ENCODE peak calls at places on chromosomes 1 and 21, in six cellular contexts. Z is choroid plexus epithelial cell; G is activated T-cell treated with anti-CD3 and anti-CD28 coated beads, Interleukin-2, amount 50 U/mL, for 72 hours; F is EL; M is stomach; V is GM20000. X is an unnamed sample.

GRCh38 chr1:94299627-94300552 is 62.5 kb upstream of the ARHGAP29 start:
- DNase-seq in Z (peak; percentile 88), V (no peak), F (peak; percentile 85), G (no peak), M (no peak), X (no peak)

GRCh38 chr1:156124557-156125483 is 10.3 kb downstream of the LMNA start:
- DNase-seq in F (no peak), G (peak; percentile 43), V (no peak), M (no peak), Z (no peak), X (peak; percentile 44)

GRCh38 chr1:227951624-227952373 is 4.1 kb upstream of the WNT9A start:
- DNase-seq in Z (no peak), V (no peak), F (no peak), G (no peak), M (peak; percentile 15), X (no peak)

GRCh38 chr1:172698224-172698623 is 39.3 kb downstream of the FASLG start:
- DNase-seq in G (no peak), Z (no peak), V (no peak), F (no peak), M (no peak), X (no peak)

GRCh38 chr1:231337043-231337471 is 595 bp downstream of the EXOC8 start:
- DNase-seq in V (no peak), F (peak; percentile 23), Z (peak; percentile 36), G (no peak), M (no peak), X (no peak)

GRCh38 chr1:38273405-38273804 is 226.8 kb upstream of the POU3F1 start:
- DNase-seq in G (no peak), Z (peak; percentile 23), M (no peak), V (no peak), F (no peak), X (no peak)

GRCh38 chr21:36419996-36420395 is 34.8 kb downstream of the CHAF1B start:
- DNase-seq in G (peak; percentile 51), M (peak; percentile 85), V (peak; percentile 80), Z (peak; percentile 96), F (peak; percentile 86), X (peak; percentile 26)

GRCh38 chr1:110600716-110601115 is 5.4 kb downstream of the KCNA2 start:
- DNase-seq in M (no peak), F (no peak), G (no peak), Z (no peak), V (no peak), X (no peak)

GRCh38 chr1:154607084-154607747 is 770 bp downstream of the ADAR start:
- DNase-seq in G (no peak), F (peak; percentile 60), M (no peak), Z (peak; percentile 59), V (no peak), X (peak; percentile 12)

GRCh38 chr1:231986631-231987291 is 360.2 kb downstream of the DISC1 start:
- DNase-seq in Z (peak; percentile 76), G (no peak), M (no peak), F (no peak), V (no peak), X (no peak)

GRCh38 chr1:234507089-234507488 is 28.1 kb upstream of the TARBP1 start:
- DNase-seq in Z (no peak), F (no peak), G (no peak), M (no peak), V (no peak), X (no peak)

GRCh38 chr21:36926989-36927695 is 39.3 kb downstream of the HLCS start:
- DNase-seq in Z (no peak), G (no peak), V (no peak), M (no peak), F (no peak), X (no peak)

GRCh38 chr1:205658943-205659581 is 21.2 kb downstream of the SLC45A3 start:
- DNase-seq in M (peak; percentile 87), V (peak; percentile 90), Z (peak; percentile 79), F (peak; percentile 64), G (peak; percentile 82), X (peak; percentile 80)

GRCh38 chr1:6688001-6688400 is 13.6 kb downstream of the DNAJC11 start:
- DNase-seq in F (peak; percentile 38), Z (peak; percentile 45), M (no peak), G (no peak), V (no peak), X (no peak)

GRCh38 chr1:112396668-112397025 is 633 bp downstream of the CTTNBP2NL start:
- DNase-seq in M (no peak), Z (peak; percentile 41), F (peak; percentile 44), V (no peak), G (no peak), X (no peak)

GRCh38 chr1:31872658-31873636 is 57.1 kb upstream of the SPOCD1 start:
- DNase-seq in M (no peak), F (no peak), G (no peak), Z (no peak), V (no peak), X (no peak)

GRCh38 chr1:88640060-88640459 is 44.0 kb upstream of the PKN2 start:
- DNase-seq in G (no peak), Z (no peak), F (no peak), M (no peak), V (no peak), X (no peak)

GRCh38 chr21:45382698-45383000 is 22.3 kb upstream of the COL18A1 start:
- DNase-seq in F (no peak), V (no peak), G (no peak), M (no peak), Z (no peak), X (no peak)

GRCh38 chr1:155960081-155960745 is 18.1 kb downstream of the ARHGEF2 start:
- DNase-seq in F (no peak), V (no peak), G (no peak), Z (no peak), M (no peak), X (no peak)

GRCh38 chr1:6171546-6172124 is 8.5 kb downstream of the CHD5 start:
- DNase-seq in V (no peak), F (no peak), Z (peak; percentile 41), M (no peak), G (no peak), X (no peak)

GRCh38 chr21:46208761-46209721 is 19.5 kb downstream of the LSS start:
- DNase-seq in F (no peak), M (no peak), Z (no peak), V (no peak), G (no peak), X (no peak)

GRCh38 chr1:151946366-151946764 is 37.1 kb upstream of the THEM4 start:
- DNase-seq in V (no peak), F (no peak), M (no peak), Z (no peak), G (peak; percentile 46), X (peak; percentile 38)

GRCh38 chr1:227741166-227741870 is 6.1 kb downstream of the SNAP47 start:
- DNase-seq in Z (no peak), V (no peak), M (no peak), G (no peak), F (no peak), X (no peak)

GRCh38 chr21:28675265-28676041 is 317.2 kb downstream of the LTN1 start:
- DNase-seq in M (no peak), G (no peak), V (no peak), F (peak; percentile 19), Z (peak; percentile 13), X (no peak)

GRCh38 chr1:32753532-32754281 is 51.1 kb upstream of the SYNC start:
- DNase-seq in G (peak; percentile 83), F (peak; percentile 72), V (peak; percentile 93), M (peak; percentile 88), Z (peak; percentile 59), X (peak; percentile 70)

GRCh38 chr1:217562229-217562878 is 68.5 kb downstream of the GPATCH2 start:
- DNase-seq in F (peak; percentile 88), V (no peak), G (no peak), M (no peak), Z (peak; percentile 88), X (no peak)

GRCh38 chr1:203046984-203047630 is 20.8 kb downstream of the PPFIA4 start:
- DNase-seq in M (no peak), G (no peak), V (no peak), Z (peak; percentile 76), F (peak; percentile 82), X (no peak)

GRCh38 chr21:16195476-16195875 is 465.7 kb downstream of the USP25 start:
- DNase-seq in V (no peak), M (no peak), Z (peak; percentile 88), G (no peak), F (peak; percentile 59), X (no peak)

GRCh38 chr1:61139324-61140055 is 57.1 kb downstream of the NFIA start:
- DNase-seq in M (no peak), F (peak; percentile 53), Z (peak; percentile 81), G (no peak), V (no peak), X (no peak)

GRCh38 chr1:44270666-44271628 is 57.7 kb downstream of the DMAP1 start:
- DNase-seq in M (no peak), V (no peak), G (no peak), Z (no peak), F (no peak), X (no peak)

GRCh38 chr21:38979271-38980196 is 173.8 kb downstream of the ETS2 start:
- DNase-seq in G (peak; percentile 45), M (no peak), F (peak; percentile 39), V (no peak), Z (peak; percentile 47), X (no peak)

GRCh38 chr1:161945306-161945705 is 78.4 kb downstream of the OLFML2B start:
- DNase-seq in G (no peak), F (no peak), M (no peak), Z (no peak), V (no peak), X (no peak)

GRCh38 chr1:160653620-160654016 is 6.8 kb upstream of the SLAMF1 start:
- DNase-seq in Z (no peak), V (no peak), M (no peak), F (no peak), G (no peak), X (no peak)

GRCh38 chr1:115929846-115930245 is 46.5 kb upstream of the SLC22A15 start:
- DNase-seq in V (no peak), G (no peak), F (peak; percentile 48), Z (peak; percentile 61), M (no peak), X (no peak)

GRCh38 chr21:28018741-28019669 is 973.7 kb downstream of the LTN1 start:
- DNase-seq in Z (peak; percentile 26), F (peak; percentile 47), V (peak; percentile 2), G (no peak), M (no peak), X (no peak)

GRCh38 chr1:200445213-200445612 is 35.4 kb upstream of the ZNF281 start:
- DNase-seq in V (no peak), G (peak; percentile 31), F (peak; percentile 80), M (no peak), Z (peak; percentile 56), X (peak; percentile 15)

GRCh38 chr1:173093721-173094450 is 43.1 kb upstream of the TNFSF18 start:
- DNase-seq in F (no peak), G (no peak), Z (no peak), M (no peak), V (no peak), X (no peak)